ENCODE peak calls at places on chromosomes 16 and 17, in ten cellular contexts. X is AG20443, Y is NCI-H2227 treated with DMSO at 0.1 percent for 48 hours, Z is AG04449, G is NCI-H510A treated with DMSO at 0.1 percent for 48 hours, O is dorsolateral prefrontal cortex, L is ovary, A is A549, T is prostate gland, V is OCI-LY7. P is an unnamed sample.

GRCh38 chr16:81445926-81446317 is 1.3 kb downstream of the CMIP start:
- DNase-seq in X (no peak), Y (no peak), Z (no peak), G (no peak), O (no peak), L (no peak), A (no peak), T (peak; percentile 33), V (no peak), P (no peak)

GRCh38 chr17:13410874-13411273 is 190.9 kb downstream of the HS3ST3A1 start:
- DNase-seq in X (no peak), Y (no peak), Z (no peak), G (no peak), O (no peak), L (peak; percentile 41), A (no peak), T (peak; percentile 19), V (no peak), P (no peak)

GRCh38 chr17:53336281-53336680 is 486.4 kb upstream of the KIF2B start:
- DNase-seq in X (no peak), Y (no peak), Z (no peak), G (no peak), O (no peak), L (no peak), A (no peak), T (no peak), V (no peak), P (no peak)

GRCh38 chr16:82583415-82583814 is 43.4 kb upstream of the CDH13 start:
- DNase-seq in X (peak; percentile 20), Y (no peak), Z (no peak), G (no peak), O (no peak), L (no peak), A (no peak), T (no peak), V (no peak), P (no peak)

GRCh38 chr17:50062323-50063243 is 6.7 kb downstream of the ITGA3 start:
- DNase-seq in X (peak; percentile 54), Y (no peak), Z (peak; percentile 67), G (no peak), O (no peak), L (peak; percentile 40), A (peak; percentile 99), T (peak; percentile 94), V (no peak), P (no peak)

GRCh38 chr16:14372471-14372870 is 257.6 kb downstream of the PARN start:
- DNase-seq in X (no peak), Y (no peak), Z (no peak), G (no peak), O (no peak), L (no peak), A (no peak), T (no peak), V (peak; percentile 41), P (no peak)

GRCh38 chr17:79517812-79518211 is 93.0 kb downstream of the RBFOX3 start:
- DNase-seq in X (no peak), Y (peak; percentile 64), Z (no peak), G (no peak), O (no peak), L (no peak), A (no peak), T (no peak), V (no peak), P (no peak)

GRCh38 chr17:17675925-17676534 is 5.2 kb upstream of the RAI1 start:
- DNase-seq in X (no peak), Y (peak; percentile 10), Z (no peak), G (peak; percentile 76), O (no peak), L (no peak), A (peak; percentile 49), T (no peak), V (peak; percentile 86), P (no peak)

GRCh38 chr17:2364132-2365116 is 27.1 kb downstream of the SGSM2 start:
- DNase-seq in X (no peak), Y (no peak), Z (no peak), G (no peak), O (no peak), L (no peak), A (no peak), T (no peak), V (no peak), P (no peak)

GRCh38 chr17:4750606-4751005 is 10.9 kb upstream of the CXCL16 start:
- DNase-seq in X (no peak), Y (no peak), Z (no peak), G (no peak), O (no peak), L (no peak), A (no peak), T (no peak), V (no peak), P (no peak)

GRCh38 chr17:21549107-21549687 is 143.1 kb upstream of the KCNJ18 start:
- DNase-seq in X (no peak), Y (no peak), Z (no peak), G (no peak), O (no peak), L (no peak), A (no peak), T (no peak), V (peak; percentile 6), P (no peak)

GRCh38 chr17:18961634-18962493 is 9.9 kb downstream of the SLC5A10 start:
- DNase-seq in X (peak; percentile 48), Y (no peak), Z (no peak), G (no peak), O (no peak), L (no peak), A (peak; percentile 64), T (no peak), V (no peak), P (no peak)

GRCh38 chr16:55495616-55496289 is 13.1 kb upstream of the LPCAT2 start:
- DNase-seq in X (peak; percentile 51), Y (no peak), Z (peak; percentile 80), G (no peak), O (no peak), L (no peak), A (no peak), T (peak; percentile 68), V (no peak), P (no peak)

GRCh38 chr17:27620721-27621120 is 10.3 kb upstream of the LGALS9 start:
- DNase-seq in X (no peak), Y (no peak), Z (no peak), G (no peak), O (no peak), L (no peak), A (no peak), T (no peak), V (no peak), P (no peak)

GRCh38 chr16:52613508-52613907 is 66.6 kb upstream of the TOX3 start:
- DNase-seq in X (no peak), Y (no peak), Z (no peak), G (no peak), O (no peak), L (no peak), A (no peak), T (no peak), V (peak; percentile 15), P (no peak)

GRCh38 chr16:87579691-87580090 is 22.6 kb upstream of the JPH3 start:
- DNase-seq in X (no peak), Y (no peak), Z (no peak), G (no peak), O (no peak), L (no peak), A (no peak), T (no peak), V (no peak), P (no peak)

GRCh38 chr16:2090819-2091721 is 43.3 kb downstream of the TSC2 start:
- DNase-seq in X (peak; percentile 85), Y (no peak), Z (no peak), G (no peak), O (no peak), L (peak; percentile 80), A (peak; percentile 66), T (peak; percentile 81), V (peak; percentile 57), P (no peak)

GRCh38 chr16:62870554-62870953 is 834.3 kb upstream of the CDH8 start:
- DNase-seq in X (no peak), Y (no peak), Z (no peak), G (peak; percentile 9), O (no peak), L (no peak), A (no peak), T (no peak), V (no peak), P (no peak)

GRCh38 chr16:64339052-64339770 is 782.7 kb downstream of the CDH11 start:
- DNase-seq in X (peak; percentile 66), Y (no peak), Z (peak; percentile 60), G (no peak), O (no peak), L (no peak), A (no peak), T (no peak), V (peak; percentile 27), P (no peak)

GRCh38 chr17:44749076-44750020 is 9.4 kb upstream of the ADAM11 start:
- DNase-seq in X (no peak), Y (no peak), Z (no peak), G (no peak), O (peak; percentile 79), L (no peak), A (no peak), T (no peak), V (no peak), P (no peak)

GRCh38 chr16:67884684-67885083 is at the start of gene NRN1L:
- DNase-seq in X (peak; percentile 98), Y (peak; percentile 78), Z (peak; percentile 37), G (peak; percentile 70), O (peak; percentile 95), L (peak; percentile 96), A (no peak), T (peak; percentile 93), V (no peak), P (peak; percentile 31)

P was measured in NCI-H345.